ENCODE peak calls at places on chromosomes 1 and 21, in six cellular contexts. One of them, this sample, is unnamed.
A peak's percentile ranks its signal among the peaks of the same experiment; 100 is the strongest.

GRCh38 chr1:63318255-63319068 is 3.9 kb upstream of the FOXD3 start:
- DNase-seq in gastrocnemius medialis: no peak
- DNase-seq in NCI-H187: no peak
- DNase-seq in effector memory CD4-positive, alpha-beta T cell: no peak
- DNase-seq in stimulated activated CD8-positive, alpha-beta memory T cell treated with anti-CD3 and anti-CD28 coated beads, Interleukin-12 subunit alpha, Interleukin-12 subunit beta, amount 100 ng/mL, for 4 hours: no peak
- DNase-seq in T47D: no peak
- DNase-seq in this sample: no peak

GRCh38 chr1:110235839-110236682 is 25.9 kb downstream of the KCNC4 start:
- DNase-seq in gastrocnemius medialis: no peak
- DNase-seq in NCI-H187: no peak
- DNase-seq in effector memory CD4-positive, alpha-beta T cell: no peak
- DNase-seq in stimulated activated CD8-positive, alpha-beta memory T cell treated with anti-CD3 and anti-CD28 coated beads, Interleukin-12 subunit alpha, Interleukin-12 subunit beta, amount 100 ng/mL, for 4 hours: no peak
- DNase-seq in T47D: peak; percentile 60
- DNase-seq in this sample: no peak

GRCh38 chr21:45982758-45983731 is 1.5 kb downstream of the COL6A1 start:
- DNase-seq in gastrocnemius medialis: no peak
- DNase-seq in NCI-H187: no peak
- DNase-seq in effector memory CD4-positive, alpha-beta T cell: no peak
- DNase-seq in stimulated activated CD8-positive, alpha-beta memory T cell treated with anti-CD3 and anti-CD28 coated beads, Interleukin-12 subunit alpha, Interleukin-12 subunit beta, amount 100 ng/mL, for 4 hours: no peak
- DNase-seq in T47D: no peak
- DNase-seq in this sample: no peak

GRCh38 chr1:212237651-212238050 is 47.6 kb upstream of the PPP2R5A start:
- DNase-seq in gastrocnemius medialis: no peak
- DNase-seq in NCI-H187: no peak
- DNase-seq in effector memory CD4-positive, alpha-beta T cell: no peak
- DNase-seq in stimulated activated CD8-positive, alpha-beta memory T cell treated with anti-CD3 and anti-CD28 coated beads, Interleukin-12 subunit alpha, Interleukin-12 subunit beta, amount 100 ng/mL, for 4 hours: no peak
- DNase-seq in T47D: no peak
- DNase-seq in this sample: no peak

GRCh38 chr1:162548170-162548569 is 13.4 kb upstream of the UAP1 start:
- DNase-seq in gastrocnemius medialis: peak; percentile 51
- DNase-seq in NCI-H187: no peak
- DNase-seq in effector memory CD4-positive, alpha-beta T cell: no peak
- DNase-seq in stimulated activated CD8-positive, alpha-beta memory T cell treated with anti-CD3 and anti-CD28 coated beads, Interleukin-12 subunit alpha, Interleukin-12 subunit beta, amount 100 ng/mL, for 4 hours: no peak
- DNase-seq in T47D: no peak
- DNase-seq in this sample: no peak

GRCh38 chr1:243680861-243681260 is 169.2 kb downstream of the AKT3 start:
- DNase-seq in gastrocnemius medialis: no peak
- DNase-seq in NCI-H187: no peak
- DNase-seq in effector memory CD4-positive, alpha-beta T cell: no peak
- DNase-seq in stimulated activated CD8-positive, alpha-beta memory T cell treated with anti-CD3 and anti-CD28 coated beads, Interleukin-12 subunit alpha, Interleukin-12 subunit beta, amount 100 ng/mL, for 4 hours: no peak
- DNase-seq in T47D: peak; percentile 10
- DNase-seq in this sample: no peak

GRCh38 chr1:3799976-3800685 is 3.8 kb upstream of the LRRC47 start:
- DNase-seq in gastrocnemius medialis: no peak
- DNase-seq in NCI-H187: no peak
- DNase-seq in effector memory CD4-positive, alpha-beta T cell: no peak
- DNase-seq in stimulated activated CD8-positive, alpha-beta memory T cell treated with anti-CD3 and anti-CD28 coated beads, Interleukin-12 subunit alpha, Interleukin-12 subunit beta, amount 100 ng/mL, for 4 hours: no peak
- DNase-seq in T47D: peak; percentile 27
- DNase-seq in this sample: no peak

GRCh38 chr1:228838717-228839500 is 103.6 kb downstream of the RHOU start:
- DNase-seq in gastrocnemius medialis: no peak
- DNase-seq in NCI-H187: no peak
- DNase-seq in effector memory CD4-positive, alpha-beta T cell: no peak
- DNase-seq in stimulated activated CD8-positive, alpha-beta memory T cell treated with anti-CD3 and anti-CD28 coated beads, Interleukin-12 subunit alpha, Interleukin-12 subunit beta, amount 100 ng/mL, for 4 hours: no peak
- DNase-seq in T47D: no peak
- DNase-seq in this sample: no peak

GRCh38 chr21:37006243-37006520 is 320 bp upstream of the RIPPLY3 start:
- DNase-seq in gastrocnemius medialis: no peak
- DNase-seq in NCI-H187: no peak
- DNase-seq in effector memory CD4-positive, alpha-beta T cell: no peak
- DNase-seq in stimulated activated CD8-positive, alpha-beta memory T cell treated with anti-CD3 and anti-CD28 coated beads, Interleukin-12 subunit alpha, Interleukin-12 subunit beta, amount 100 ng/mL, for 4 hours: no peak
- DNase-seq in T47D: no peak
- DNase-seq in this sample: no peak

GRCh38 chr1:21292991-21293536 is 2.8 kb upstream of the ECE1 start:
- DNase-seq in gastrocnemius medialis: no peak
- DNase-seq in NCI-H187: no peak
- DNase-seq in effector memory CD4-positive, alpha-beta T cell: peak; percentile 31
- DNase-seq in stimulated activated CD8-positive, alpha-beta memory T cell treated with anti-CD3 and anti-CD28 coated beads, Interleukin-12 subunit alpha, Interleukin-12 subunit beta, amount 100 ng/mL, for 4 hours: peak; percentile 10
- DNase-seq in T47D: no peak
- DNase-seq in this sample: peak; percentile 33

GRCh38 chr1:172136925-172137324 is 283.6 kb upstream of the C1orf105 start:
- DNase-seq in gastrocnemius medialis: no peak
- DNase-seq in NCI-H187: no peak
- DNase-seq in effector memory CD4-positive, alpha-beta T cell: no peak
- DNase-seq in stimulated activated CD8-positive, alpha-beta memory T cell treated with anti-CD3 and anti-CD28 coated beads, Interleukin-12 subunit alpha, Interleukin-12 subunit beta, amount 100 ng/mL, for 4 hours: no peak
- DNase-seq in T47D: no peak
- DNase-seq in this sample: no peak

GRCh38 chr1:199780948-199781347 is 246.6 kb upstream of the NR5A2 start:
- DNase-seq in gastrocnemius medialis: no peak
- DNase-seq in NCI-H187: no peak
- DNase-seq in effector memory CD4-positive, alpha-beta T cell: no peak
- DNase-seq in stimulated activated CD8-positive, alpha-beta memory T cell treated with anti-CD3 and anti-CD28 coated beads, Interleukin-12 subunit alpha, Interleukin-12 subunit beta, amount 100 ng/mL, for 4 hours: no peak
- DNase-seq in T47D: no peak
- DNase-seq in this sample: no peak

GRCh38 chr1:17742590-17742989 is 12.5 kb upstream of the ACTL8 start:
- DNase-seq in gastrocnemius medialis: no peak
- DNase-seq in NCI-H187: no peak
- DNase-seq in effector memory CD4-positive, alpha-beta T cell: no peak
- DNase-seq in stimulated activated CD8-positive, alpha-beta memory T cell treated with anti-CD3 and anti-CD28 coated beads, Interleukin-12 subunit alpha, Interleukin-12 subunit beta, amount 100 ng/mL, for 4 hours: no peak
- DNase-seq in T47D: no peak
- DNase-seq in this sample: no peak

GRCh38 chr21:36572091-36572490 is 92.2 kb upstream of the CLDN14 start:
- DNase-seq in gastrocnemius medialis: no peak
- DNase-seq in NCI-H187: no peak
- DNase-seq in effector memory CD4-positive, alpha-beta T cell: no peak
- DNase-seq in stimulated activated CD8-positive, alpha-beta memory T cell treated with anti-CD3 and anti-CD28 coated beads, Interleukin-12 subunit alpha, Interleukin-12 subunit beta, amount 100 ng/mL, for 4 hours: no peak
- DNase-seq in T47D: no peak
- DNase-seq in this sample: no peak

GRCh38 chr1:19062258-19063029 is 106.0 kb upstream of the IFFO2 start:
- DNase-seq in gastrocnemius medialis: no peak
- DNase-seq in NCI-H187: no peak
- DNase-seq in effector memory CD4-positive, alpha-beta T cell: no peak
- DNase-seq in stimulated activated CD8-positive, alpha-beta memory T cell treated with anti-CD3 and anti-CD28 coated beads, Interleukin-12 subunit alpha, Interleukin-12 subunit beta, amount 100 ng/mL, for 4 hours: no peak
- DNase-seq in T47D: no peak
- DNase-seq in this sample: no peak

GRCh38 chr1:192700834-192701271 is 64.9 kb downstream of the RGS13 start:
- DNase-seq in gastrocnemius medialis: no peak
- DNase-seq in NCI-H187: no peak
- DNase-seq in effector memory CD4-positive, alpha-beta T cell: no peak
- DNase-seq in stimulated activated CD8-positive, alpha-beta memory T cell treated with anti-CD3 and anti-CD28 coated beads, Interleukin-12 subunit alpha, Interleukin-12 subunit beta, amount 100 ng/mL, for 4 hours: no peak
- DNase-seq in T47D: no peak
- DNase-seq in this sample: no peak

GRCh38 chr1:214524824-214525223 is 26.6 kb downstream of the PTPN14 start:
- DNase-seq in gastrocnemius medialis: no peak
- DNase-seq in NCI-H187: no peak
- DNase-seq in effector memory CD4-positive, alpha-beta T cell: no peak
- DNase-seq in stimulated activated CD8-positive, alpha-beta memory T cell treated with anti-CD3 and anti-CD28 coated beads, Interleukin-12 subunit alpha, Interleukin-12 subunit beta, amount 100 ng/mL, for 4 hours: no peak
- DNase-seq in T47D: no peak
- DNase-seq in this sample: no peak

GRCh38 chr21:42819861-42820512 is 59.4 kb downstream of the WDR4 start:
- DNase-seq in gastrocnemius medialis: no peak
- DNase-seq in NCI-H187: no peak
- DNase-seq in effector memory CD4-positive, alpha-beta T cell: no peak
- DNase-seq in stimulated activated CD8-positive, alpha-beta memory T cell treated with anti-CD3 and anti-CD28 coated beads, Interleukin-12 subunit alpha, Interleukin-12 subunit beta, amount 100 ng/mL, for 4 hours: no peak
- DNase-seq in T47D: no peak
- DNase-seq in this sample: no peak

GRCh38 chr1:151472852-151473731 is 13.8 kb upstream of the POGZ start:
- DNase-seq in gastrocnemius medialis: no peak
- DNase-seq in NCI-H187: no peak
- DNase-seq in effector memory CD4-positive, alpha-beta T cell: peak; percentile 2
- DNase-seq in stimulated activated CD8-positive, alpha-beta memory T cell treated with anti-CD3 and anti-CD28 coated beads, Interleukin-12 subunit alpha, Interleukin-12 subunit beta, amount 100 ng/mL, for 4 hours: peak; percentile 6
- DNase-seq in T47D: peak; percentile 81
- DNase-seq in this sample: no peak

GRCh38 chr1:170623171-170623570 is 40.8 kb upstream of the PRRX1 start:
- DNase-seq in gastrocnemius medialis: no peak
- DNase-seq in NCI-H187: no peak
- DNase-seq in effector memory CD4-positive, alpha-beta T cell: no peak
- DNase-seq in stimulated activated CD8-positive, alpha-beta memory T cell treated with anti-CD3 and anti-CD28 coated beads, Interleukin-12 subunit alpha, Interleukin-12 subunit beta, amount 100 ng/mL, for 4 hours: no peak
- DNase-seq in T47D: no peak
- DNase-seq in this sample: no peak

GRCh38 chr1:33455537-33456301 is 16.7 kb upstream of the ZSCAN20 start:
- DNase-seq in gastrocnemius medialis: peak; percentile 55
- DNase-seq in NCI-H187: peak; percentile 25
- DNase-seq in effector memory CD4-positive, alpha-beta T cell: peak; percentile 8
- DNase-seq in stimulated activated CD8-positive, alpha-beta memory T cell treated with anti-CD3 and anti-CD28 coated beads, Interleukin-12 subunit alpha, Interleukin-12 subunit beta, amount 100 ng/mL, for 4 hours: no peak
- DNase-seq in T47D: peak; percentile 75
- DNase-seq in this sample: no peak

GRCh38 chr1:219567341-219567947 is 45.5 kb downstream of the ZC3H11B start:
- DNase-seq in gastrocnemius medialis: no peak
- DNase-seq in NCI-H187: no peak
- DNase-seq in effector memory CD4-positive, alpha-beta T cell: no peak
- DNase-seq in stimulated activated CD8-positive, alpha-beta memory T cell treated with anti-CD3 and anti-CD28 coated beads, Interleukin-12 subunit alpha, Interleukin-12 subunit beta, amount 100 ng/mL, for 4 hours: no peak
- DNase-seq in T47D: peak; percentile 77
- DNase-seq in this sample: no peak

GRCh38 chr1:176656257-176656995 is 193.5 kb downstream of the PAPPA2 start:
- DNase-seq in gastrocnemius medialis: peak; percentile 48
- DNase-seq in NCI-H187: no peak
- DNase-seq in effector memory CD4-positive, alpha-beta T cell: no peak
- DNase-seq in stimulated activated CD8-positive, alpha-beta memory T cell treated with anti-CD3 and anti-CD28 coated beads, Interleukin-12 subunit alpha, Interleukin-12 subunit beta, amount 100 ng/mL, for 4 hours: no peak
- DNase-seq in T47D: no peak
- DNase-seq in this sample: no peak

GRCh38 chr1:226946841-226947240 is 6.7 kb downstream of the COQ8A start:
- DNase-seq in gastrocnemius medialis: no peak
- DNase-seq in NCI-H187: no peak
- DNase-seq in effector memory CD4-positive, alpha-beta T cell: no peak
- DNase-seq in stimulated activated CD8-positive, alpha-beta memory T cell treated with anti-CD3 and anti-CD28 coated beads, Interleukin-12 subunit alpha, Interleukin-12 subunit beta, amount 100 ng/mL, for 4 hours: no peak
- DNase-seq in T47D: no peak
- DNase-seq in this sample: no peak

This sample was measured in effector CD4-positive, alpha-beta T cell.